ENCODE peak calls at places on chromosomes 3 and 15, in eight cellular contexts. One of them, this sample, is unnamed.

GRCh38 chr3:122944671-122945151 is 82.9 kb downstream of the SEMA5B start:
- DNase-seq in psoas muscle: no peak
- DNase-seq in activated CD4-positive, alpha-beta memory T cell treated with anti-CD3 and anti-CD28 coated beads, Interleukin-2, amount 10 ng/mL, durations not matched to agents 7 days and 5 days: no peak
- DNase-seq in EL: no peak
- DNase-seq in upper lobe of right lung: no peak
- DNase-seq in left ventricle myocardium inferior: no peak
- DNase-seq in omental fat pad: no peak
- DNase-seq in GM12865: no peak
- DNase-seq in this sample: peak

GRCh38 chr3:38627956-38628355 is 21.5 kb downstream of the SCN5A start:
- DNase-seq in EL: peak
- DNase-seq in activated CD4-positive, alpha-beta memory T cell treated with anti-CD3 and anti-CD28 coated beads, Interleukin-2, amount 10 ng/mL, durations not matched to agents 7 days and 5 days: peak
- DNase-seq in psoas muscle: no peak
- DNase-seq in upper lobe of right lung: no peak
- DNase-seq in left ventricle myocardium inferior: no peak
- DNase-seq in GM12865: peak
- DNase-seq in omental fat pad: no peak
- DNase-seq in this sample: peak

GRCh38 chr15:59222106-59222505 is 15.5 kb downstream of the LDHAL6B start:
- DNase-seq in EL: peak
- DNase-seq in upper lobe of right lung: no peak
- DNase-seq in left ventricle myocardium inferior: no peak
- DNase-seq in psoas muscle: no peak
- DNase-seq in activated CD4-positive, alpha-beta memory T cell treated with anti-CD3 and anti-CD28 coated beads, Interleukin-2, amount 10 ng/mL, durations not matched to agents 7 days and 5 days: no peak
- DNase-seq in omental fat pad: no peak
- DNase-seq in GM12865: no peak
- DNase-seq in this sample: no peak

GRCh38 chr3:107241217-107241616 is 136.0 kb upstream of the CCDC54 start:
- DNase-seq in activated CD4-positive, alpha-beta memory T cell treated with anti-CD3 and anti-CD28 coated beads, Interleukin-2, amount 10 ng/mL, durations not matched to agents 7 days and 5 days: peak
- DNase-seq in left ventricle myocardium inferior: peak
- DNase-seq in GM12865: peak
- DNase-seq in omental fat pad: no peak
- DNase-seq in upper lobe of right lung: peak
- DNase-seq in psoas muscle: no peak
- DNase-seq in EL: peak
- DNase-seq in this sample: peak

GRCh38 chr3:160921020-160921635 is 165.1 kb downstream of the PPM1L start:
- DNase-seq in GM12865: peak
- DNase-seq in upper lobe of right lung: no peak
- DNase-seq in psoas muscle: no peak
- DNase-seq in omental fat pad: no peak
- DNase-seq in activated CD4-positive, alpha-beta memory T cell treated with anti-CD3 and anti-CD28 coated beads, Interleukin-2, amount 10 ng/mL, durations not matched to agents 7 days and 5 days: no peak
- DNase-seq in EL: peak
- DNase-seq in left ventricle myocardium inferior: no peak
- DNase-seq in this sample: peak

GRCh38 chr3:151085889-151086483 is 522 bp downstream of the MED12L start:
- DNase-seq in psoas muscle: peak
- DNase-seq in EL: peak
- DNase-seq in omental fat pad: no peak
- DNase-seq in activated CD4-positive, alpha-beta memory T cell treated with anti-CD3 and anti-CD28 coated beads, Interleukin-2, amount 10 ng/mL, durations not matched to agents 7 days and 5 days: peak
- DNase-seq in GM12865: peak
- DNase-seq in upper lobe of right lung: peak
- DNase-seq in left ventricle myocardium inferior: no peak
- DNase-seq in this sample: no peak

GRCh38 chr15:90002428-90002844 is 1.3 kb downstream of the ZNF710 start:
- DNase-seq in activated CD4-positive, alpha-beta memory T cell treated with anti-CD3 and anti-CD28 coated beads, Interleukin-2, amount 10 ng/mL, durations not matched to agents 7 days and 5 days: peak
- DNase-seq in EL: peak
- DNase-seq in left ventricle myocardium inferior: peak
- DNase-seq in upper lobe of right lung: peak
- DNase-seq in psoas muscle: peak
- DNase-seq in omental fat pad: no peak
- DNase-seq in GM12865: peak
- DNase-seq in this sample: peak

GRCh38 chr3:51530485-51530884 is 8.0 kb upstream of the RAD54L2 start:
- DNase-seq in activated CD4-positive, alpha-beta memory T cell treated with anti-CD3 and anti-CD28 coated beads, Interleukin-2, amount 10 ng/mL, durations not matched to agents 7 days and 5 days: no peak
- DNase-seq in left ventricle myocardium inferior: no peak
- DNase-seq in EL: peak
- DNase-seq in omental fat pad: no peak
- DNase-seq in GM12865: no peak
- DNase-seq in upper lobe of right lung: no peak
- DNase-seq in psoas muscle: no peak
- DNase-seq in this sample: no peak

GRCh38 chr3:184335291-184335660 is 2.1 kb upstream of the FAM131A start:
- DNase-seq in activated CD4-positive, alpha-beta memory T cell treated with anti-CD3 and anti-CD28 coated beads, Interleukin-2, amount 10 ng/mL, durations not matched to agents 7 days and 5 days: no peak
- DNase-seq in upper lobe of right lung: no peak
- DNase-seq in psoas muscle: peak
- DNase-seq in GM12865: no peak
- DNase-seq in left ventricle myocardium inferior: no peak
- DNase-seq in EL: no peak
- DNase-seq in omental fat pad: no peak
- DNase-seq in this sample: no peak

GRCh38 chr3:110430146-110430545 is 641.5 kb upstream of the NECTIN3 start:
- DNase-seq in left ventricle myocardium inferior: no peak
- DNase-seq in psoas muscle: no peak
- DNase-seq in GM12865: no peak
- DNase-seq in upper lobe of right lung: no peak
- DNase-seq in EL: no peak
- DNase-seq in activated CD4-positive, alpha-beta memory T cell treated with anti-CD3 and anti-CD28 coated beads, Interleukin-2, amount 10 ng/mL, durations not matched to agents 7 days and 5 days: no peak
- DNase-seq in omental fat pad: no peak
- DNase-seq in this sample: no peak

GRCh38 chr3:113532698-113533533 is 561 bp downstream of the SIDT1 start:
- DNase-seq in upper lobe of right lung: no peak
- DNase-seq in EL: no peak
- DNase-seq in GM12865: peak
- DNase-seq in psoas muscle: peak
- DNase-seq in omental fat pad: no peak
- DNase-seq in activated CD4-positive, alpha-beta memory T cell treated with anti-CD3 and anti-CD28 coated beads, Interleukin-2, amount 10 ng/mL, durations not matched to agents 7 days and 5 days: peak
- DNase-seq in left ventricle myocardium inferior: no peak
- DNase-seq in this sample: no peak

GRCh38 chr3:58647661-58648141 is 18.9 kb downstream of the FAM3D start:
- DNase-seq in GM12865: no peak
- DNase-seq in upper lobe of right lung: no peak
- DNase-seq in psoas muscle: no peak
- DNase-seq in EL: no peak
- DNase-seq in omental fat pad: no peak
- DNase-seq in activated CD4-positive, alpha-beta memory T cell treated with anti-CD3 and anti-CD28 coated beads, Interleukin-2, amount 10 ng/mL, durations not matched to agents 7 days and 5 days: no peak
- DNase-seq in left ventricle myocardium inferior: no peak
- DNase-seq in this sample: no peak

GRCh38 chr3:9099711-9100110 is 136.4 kb upstream of the RAD18 start:
- DNase-seq in upper lobe of right lung: no peak
- DNase-seq in psoas muscle: no peak
- DNase-seq in left ventricle myocardium inferior: no peak
- DNase-seq in omental fat pad: no peak
- DNase-seq in EL: no peak
- DNase-seq in GM12865: no peak
- DNase-seq in activated CD4-positive, alpha-beta memory T cell treated with anti-CD3 and anti-CD28 coated beads, Interleukin-2, amount 10 ng/mL, durations not matched to agents 7 days and 5 days: no peak
- DNase-seq in this sample: no peak

GRCh38 chr3:9704343-9705322 is 1.0 kb downstream of the CPNE9 start:
- DNase-seq in activated CD4-positive, alpha-beta memory T cell treated with anti-CD3 and anti-CD28 coated beads, Interleukin-2, amount 10 ng/mL, durations not matched to agents 7 days and 5 days: peak
- DNase-seq in upper lobe of right lung: peak
- DNase-seq in psoas muscle: peak
- DNase-seq in left ventricle myocardium inferior: peak
- DNase-seq in EL: peak
- DNase-seq in omental fat pad: no peak
- DNase-seq in GM12865: no peak
- DNase-seq in this sample: peak

GRCh38 chr3:14248477-14248848 is 69.8 kb downstream of the LSM3 start:
- DNase-seq in EL: no peak
- DNase-seq in GM12865: no peak
- DNase-seq in activated CD4-positive, alpha-beta memory T cell treated with anti-CD3 and anti-CD28 coated beads, Interleukin-2, amount 10 ng/mL, durations not matched to agents 7 days and 5 days: no peak
- DNase-seq in psoas muscle: no peak
- DNase-seq in left ventricle myocardium inferior: no peak
- DNase-seq in omental fat pad: no peak
- DNase-seq in upper lobe of right lung: no peak
- DNase-seq in this sample: no peak